ENCODE peak calls at places on chromosomes 11 and 22, in nine cellular contexts. J, Q, D, U, Y, C, O, T and X are unnamed samples.

GRCh38 chr11:69422645-69423044 is 58.8 kb upstream of the LINC01488 start:
- DNase-seq in J (no peak), Q (no peak), D (no peak), U (no peak), Y (no peak), C (no peak), O (no peak), T (no peak), X (no peak)

GRCh38 chr11:64341851-64342791 is 2.1 kb downstream of the CCDC88B start:
- DNase-seq in J (peak; percentile 72), Q (peak; percentile 83), D (peak; percentile 89), U (peak; percentile 80), Y (peak; percentile 94), C (no peak), O (peak; percentile 90), T (peak; percentile 93), X (peak; percentile 90)

GRCh38 chr11:125372911-125373310 is 123.2 kb downstream of the FEZ1 start:
- DNase-seq in J (no peak), Q (no peak), D (no peak), U (no peak), Y (no peak), C (no peak), O (no peak), T (no peak), X (no peak)

GRCh38 chr11:112279901-112280267 is 19.2 kb upstream of the PLET1 start:
- DNase-seq in J (peak; percentile 74), Q (peak; percentile 46), D (peak; percentile 64), U (no peak), Y (peak; percentile 76), C (no peak), O (peak; percentile 76), T (peak; percentile 56), X (peak; percentile 64)

GRCh38 chr11:76803023-76803422 is 19.9 kb downstream of the TSKU start:
- DNase-seq in J (peak; percentile 55), Q (no peak), D (peak; percentile 16), U (no peak), Y (peak; percentile 75), C (no peak), O (peak; percentile 83), T (peak; percentile 34), X (no peak)

GRCh38 chr22:28894320-28894719 is 10.9 kb downstream of the ZNRF3 start:
- DNase-seq in J (no peak), Q (no peak), D (no peak), U (no peak), Y (no peak), C (no peak), O (no peak), T (no peak), X (peak; percentile 72)

GRCh38 chr22:46976130-46976529 is 213.7 kb downstream of the TBC1D22A start:
- DNase-seq in J (no peak), Q (no peak), D (no peak), U (no peak), Y (no peak), C (no peak), O (no peak), T (no peak), X (no peak)

GRCh38 chr22:17079572-17079971 is 5.2 kb upstream of the IL17RA start:
- DNase-seq in J (no peak), Q (no peak), D (no peak), U (no peak), Y (no peak), C (no peak), O (peak; percentile 16), T (no peak), X (no peak)

GRCh38 chr11:92225563-92226308 is 1.1 kb downstream of the FAT3 start:
- DNase-seq in J (no peak), Q (no peak), D (no peak), U (no peak), Y (no peak), C (no peak), O (no peak), T (no peak), X (peak; percentile 14)

GRCh38 chr11:45079943-45080719 is 66.3 kb upstream of the PRDM11 start:
- DNase-seq in J (no peak), Q (no peak), D (no peak), U (no peak), Y (no peak), C (no peak), O (no peak), T (no peak), X (no peak)

GRCh38 chr11:1875093-1875785 is 16.5 kb downstream of the PRR33 start:
- DNase-seq in J (no peak), Q (no peak), D (peak; percentile 56), U (no peak), Y (no peak), C (no peak), O (peak; percentile 69), T (no peak), X (peak; percentile 56)

GRCh38 chr11:1873048-1873812 is 18.5 kb downstream of the PRR33 start:
- DNase-seq in J (peak; percentile 54), Q (no peak), D (no peak), U (no peak), Y (no peak), C (no peak), O (peak; percentile 73), T (peak; percentile 41), X (peak; percentile 68)

GRCh38 chr11:1876361-1877063 is 15.2 kb downstream of the PRR33 start:
- DNase-seq in J (no peak), Q (peak; percentile 62), D (peak; percentile 90), U (no peak), Y (peak; percentile 56), C (no peak), O (peak; percentile 81), T (peak; percentile 48), X (peak; percentile 86)

GRCh38 chr11:1872267-1872985 is 19.3 kb downstream of the PRR33 start:
- DNase-seq in J (no peak), Q (no peak), D (no peak), U (no peak), Y (no peak), C (no peak), O (peak; percentile 48), T (no peak), X (no peak)

GRCh38 chr11:1874406-1875092 is 17.1 kb downstream of the PRR33 start:
- DNase-seq in J (no peak), Q (no peak), D (peak; percentile 54), U (no peak), Y (no peak), C (no peak), O (peak; percentile 65), T (no peak), X (peak; percentile 32)
- H3K4me3 ChIP-seq in J (no peak overlapping the region), Q (no peak overlapping the region), D (no peak overlapping the region), U (no peak overlapping the region), Y (no peak overlapping the region), C (peak overlapping the region; percentile 23), O (peak overlapping the region; percentile 17), T (no peak overlapping the region), X (peak overlapping the region; percentile 20)

DNA sequence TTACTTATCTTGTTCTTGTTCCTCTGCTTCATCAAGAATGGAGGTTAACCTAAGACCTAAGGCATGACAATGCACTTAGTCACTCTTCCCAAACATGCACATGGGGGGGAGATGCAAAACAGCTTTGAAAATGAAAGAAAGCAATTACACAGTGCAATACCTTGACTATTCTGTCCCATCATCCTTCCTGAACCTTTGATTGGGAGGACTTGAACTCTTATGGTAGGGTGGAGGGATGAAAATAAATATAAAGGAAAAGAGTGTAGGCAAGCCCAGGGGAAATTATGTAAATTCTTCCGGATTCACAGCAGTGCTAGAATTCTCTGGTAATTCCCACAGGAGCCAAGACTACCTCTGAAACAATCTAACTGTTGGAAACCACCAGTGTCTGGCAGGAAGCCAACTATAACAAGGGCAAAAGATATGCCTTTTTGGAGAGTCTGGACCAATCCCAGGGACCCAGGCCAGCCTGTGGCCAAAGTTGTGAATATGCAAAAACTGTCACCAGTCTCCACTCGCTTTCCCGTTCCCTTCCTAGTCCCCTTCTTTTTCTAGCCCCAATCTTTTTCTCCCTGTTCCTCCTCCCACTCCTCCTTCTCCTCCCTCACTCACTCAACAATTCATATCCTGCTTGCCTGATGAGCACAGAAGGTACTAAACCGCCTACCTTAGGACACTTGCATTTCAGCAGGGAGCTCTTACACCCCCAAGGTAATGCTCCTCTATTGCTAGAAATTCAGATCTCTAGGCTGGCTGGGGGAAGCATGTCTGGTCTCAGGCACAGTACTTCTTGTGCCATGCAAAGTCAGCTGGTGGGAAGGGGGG is 2.5 kb upstream of the RCN1 start:
- DNase-seq in J (peak; percentile 41), Q (peak; percentile 73), D (no peak), U (no peak), Y (peak; percentile 85), C (no peak), O (no peak), T (no peak), X (peak; percentile 70)
- TF ChIP-seq POLR2A in J (no peak), Q (no peak), D (no peak), U (no peak), Y (no peak), C (no peak), O (no peak), T (no peak), X (no peak)

DNA sequence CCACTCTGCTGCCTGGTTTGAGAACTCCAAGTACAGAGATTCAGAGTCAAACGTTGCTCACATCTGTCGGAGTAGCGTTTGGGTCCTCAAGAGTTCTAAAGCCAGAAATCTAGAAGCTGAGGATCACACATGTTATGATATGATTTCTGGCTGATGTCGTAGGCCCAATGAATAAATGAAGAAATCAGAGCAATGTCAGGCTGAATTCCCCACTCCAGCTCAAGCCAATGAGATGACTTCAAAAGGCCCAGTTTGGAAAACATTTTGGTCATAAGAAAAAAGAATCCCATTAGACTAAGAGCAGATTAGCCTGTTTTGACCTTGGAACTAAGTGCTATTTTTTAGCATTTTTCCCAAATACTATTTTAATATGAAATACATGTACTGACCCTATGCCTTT is 106.7 kb downstream of the ETS1 start:
- DNase-seq in J (no peak), Q (no peak), D (no peak), U (no peak), Y (no peak), C (no peak), O (no peak), T (no peak), X (no peak)
- H3K4me1 ChIP-seq in J (peaks cover 75% of the 10 kb centered on the region), Q (peaks cover 27% of the 10 kb centered on the region), D (peaks cover 9% of the 10 kb centered on the region), U (no peaks in the 10 kb centered on the region), Y (no peaks in the 10 kb centered on the region), C (peaks cover 78% of the 10 kb centered on the region), O (peaks cover 80% of the 10 kb centered on the region), T (no peaks in the 10 kb centered on the region), X (peaks cover 93% of the 10 kb centered on the region)

GRCh38 chr11:70849031-70849430 is 403.3 kb downstream of the SHANK2 start:
- DNase-seq in J (no peak), Q (no peak), D (no peak), U (no peak), Y (no peak), C (no peak), O (no peak), T (no peak), X (no peak)

GRCh38 chr11:70845761-70846160 is 406.6 kb downstream of the SHANK2 start:
- DNase-seq in J (no peak), Q (no peak), D (no peak), U (no peak), Y (no peak), C (no peak), O (no peak), T (no peak), X (no peak)

GRCh38 chr11:70844387-70844786 is 408.0 kb downstream of the SHANK2 start:
- DNase-seq in J (no peak), Q (no peak), D (no peak), U (no peak), Y (no peak), C (no peak), O (no peak), T (no peak), X (no peak)

GRCh38 chr11:70848243-70848750 is 404.1 kb downstream of the SHANK2 start:
- DNase-seq in J (no peak), Q (no peak), D (no peak), U (no peak), Y (no peak), C (no peak), O (no peak), T (no peak), X (no peak)

GRCh38 chr11:70846781-70847400 is 405.5 kb downstream of the SHANK2 start:
- DNase-seq in J (no peak), Q (no peak), D (no peak), U (no peak), Y (no peak), C (no peak), O (no peak), T (no peak), X (no peak)
- H3K4me3 ChIP-seq in J (no peak overlapping the region), Q (no peak overlapping the region), D (no peak overlapping the region), U (no peak overlapping the region), Y (no peak overlapping the region), C (no peak overlapping the region), O (no peak overlapping the region), T (no peak overlapping the region), X (no peak overlapping the region)